ENCODE peak calls at places on chromosomes 16 and 17, in ten cellular contexts. One of them, this sample, is unnamed.

GRCh38 chr17:62058611-62059010 is 6.5 kb downstream of the MED13 start:
- DNase-seq in astrocyte: no peak
- DNase-seq in HT1080: no peak
- DNase-seq in nucleus accumbens: no peak
- DNase-seq in uterus: no peak
- DNase-seq in GM19239: no peak
- DNase-seq in Caco-2: no peak
- DNase-seq in NCI-H1694 treated with DMSO at 0.1 percent for 48 hours: no peak
- DNase-seq in foreskin melanocyte: no peak
- DNase-seq in T-helper 9 cell: no peak
- DNase-seq in this sample: no peak

GRCh38 chr17:14925498-14925897 is 339.6 kb downstream of the PMP22 start:
- DNase-seq in astrocyte: no peak
- DNase-seq in HT1080: no peak
- DNase-seq in nucleus accumbens: no peak
- DNase-seq in uterus: no peak
- DNase-seq in GM19239: no peak
- DNase-seq in Caco-2: no peak
- DNase-seq in NCI-H1694 treated with DMSO at 0.1 percent for 48 hours: no peak
- DNase-seq in foreskin melanocyte: no peak
- DNase-seq in T-helper 9 cell: no peak
- DNase-seq in this sample: no peak

GRCh38 chr16:66905633-66906539 is 12.8 kb downstream of the CDH16 start:
- DNase-seq in astrocyte: no peak
- DNase-seq in HT1080: no peak
- DNase-seq in nucleus accumbens: no peak
- DNase-seq in uterus: no peak
- DNase-seq in GM19239: no peak
- DNase-seq in Caco-2: peak
- DNase-seq in NCI-H1694 treated with DMSO at 0.1 percent for 48 hours: no peak
- DNase-seq in foreskin melanocyte: no peak
- DNase-seq in T-helper 9 cell: no peak
- DNase-seq in this sample: no peak

GRCh38 chr17:80441133-80441578 is 26.2 kb downstream of the ENDOV start:
- DNase-seq in astrocyte: peak
- DNase-seq in HT1080: peak
- DNase-seq in nucleus accumbens: no peak
- DNase-seq in uterus: no peak
- DNase-seq in GM19239: peak
- DNase-seq in Caco-2: peak
- DNase-seq in NCI-H1694 treated with DMSO at 0.1 percent for 48 hours: peak
- DNase-seq in foreskin melanocyte: peak
- DNase-seq in T-helper 9 cell: peak
- DNase-seq in this sample: no peak

GRCh38 chr16:68179196-68179795 is 56.6 kb downstream of the ESRP2 start:
- DNase-seq in astrocyte: peak
- DNase-seq in HT1080: no peak
- DNase-seq in nucleus accumbens: no peak
- DNase-seq in uterus: no peak
- DNase-seq in GM19239: no peak
- DNase-seq in Caco-2: no peak
- DNase-seq in NCI-H1694 treated with DMSO at 0.1 percent for 48 hours: no peak
- DNase-seq in foreskin melanocyte: no peak
- DNase-seq in T-helper 9 cell: no peak
- DNase-seq in this sample: no peak

GRCh38 chr16:49776085-49776501 is 79.8 kb downstream of the ZNF423 start:
- DNase-seq in astrocyte: no peak
- DNase-seq in HT1080: no peak
- DNase-seq in nucleus accumbens: no peak
- DNase-seq in uterus: no peak
- DNase-seq in GM19239: no peak
- DNase-seq in Caco-2: no peak
- DNase-seq in NCI-H1694 treated with DMSO at 0.1 percent for 48 hours: no peak
- DNase-seq in foreskin melanocyte: no peak
- DNase-seq in T-helper 9 cell: no peak
- DNase-seq in this sample: no peak

GRCh38 chr16:17134586-17134985 is 336.2 kb downstream of the XYLT1 start:
- DNase-seq in astrocyte: no peak
- DNase-seq in HT1080: no peak
- DNase-seq in nucleus accumbens: no peak
- DNase-seq in uterus: no peak
- DNase-seq in GM19239: peak
- DNase-seq in Caco-2: no peak
- DNase-seq in NCI-H1694 treated with DMSO at 0.1 percent for 48 hours: no peak
- DNase-seq in foreskin melanocyte: no peak
- DNase-seq in T-helper 9 cell: no peak
- DNase-seq in this sample: no peak

GRCh38 chr17:56593073-56593740 is at the start of gene NOG:
- DNase-seq in astrocyte: peak
- DNase-seq in HT1080: no peak
- DNase-seq in nucleus accumbens: peak
- DNase-seq in uterus: no peak
- DNase-seq in GM19239: peak
- DNase-seq in Caco-2: no peak
- DNase-seq in NCI-H1694 treated with DMSO at 0.1 percent for 48 hours: peak
- DNase-seq in foreskin melanocyte: no peak
- DNase-seq in T-helper 9 cell: no peak
- DNase-seq in this sample: peak

GRCh38 chr16:6576646-6577045 is 756.0 kb upstream of the RBFOX1 start:
- DNase-seq in astrocyte: no peak
- DNase-seq in HT1080: no peak
- DNase-seq in nucleus accumbens: no peak
- DNase-seq in uterus: no peak
- DNase-seq in GM19239: no peak
- DNase-seq in Caco-2: no peak
- DNase-seq in NCI-H1694 treated with DMSO at 0.1 percent for 48 hours: no peak
- DNase-seq in foreskin melanocyte: no peak
- DNase-seq in T-helper 9 cell: no peak
- DNase-seq in this sample: no peak

GRCh38 chr17:68595496-68595895 is 5.7 kb downstream of the FAM20A start:
- DNase-seq in astrocyte: no peak
- DNase-seq in HT1080: peak
- DNase-seq in nucleus accumbens: no peak
- DNase-seq in uterus: peak
- DNase-seq in GM19239: no peak
- DNase-seq in Caco-2: no peak
- DNase-seq in NCI-H1694 treated with DMSO at 0.1 percent for 48 hours: no peak
- DNase-seq in foreskin melanocyte: no peak
- DNase-seq in T-helper 9 cell: no peak
- DNase-seq in this sample: peak

GRCh38 chr17:36593651-36594316 is 2.1 kb downstream of the DHRS11 start:
- DNase-seq in astrocyte: no peak
- DNase-seq in HT1080: no peak
- DNase-seq in nucleus accumbens: no peak
- DNase-seq in uterus: no peak
- DNase-seq in GM19239: no peak
- DNase-seq in Caco-2: no peak
- DNase-seq in NCI-H1694 treated with DMSO at 0.1 percent for 48 hours: no peak
- DNase-seq in foreskin melanocyte: no peak
- DNase-seq in T-helper 9 cell: no peak
- DNase-seq in this sample: no peak

GRCh38 chr17:76039121-76039520 is 12.0 kb upstream of the EVPL start:
- DNase-seq in astrocyte: peak
- DNase-seq in HT1080: no peak
- DNase-seq in nucleus accumbens: no peak
- DNase-seq in uterus: peak
- DNase-seq in GM19239: no peak
- DNase-seq in Caco-2: no peak
- DNase-seq in NCI-H1694 treated with DMSO at 0.1 percent for 48 hours: no peak
- DNase-seq in foreskin melanocyte: no peak
- DNase-seq in T-helper 9 cell: no peak
- DNase-seq in this sample: no peak

GRCh38 chr16:67257486-67258159 is 8.8 kb downstream of the SLC9A5 start:
- DNase-seq in astrocyte: no peak
- DNase-seq in HT1080: no peak
- DNase-seq in nucleus accumbens: no peak
- DNase-seq in uterus: no peak
- DNase-seq in GM19239: no peak
- DNase-seq in Caco-2: no peak
- DNase-seq in NCI-H1694 treated with DMSO at 0.1 percent for 48 hours: no peak
- DNase-seq in foreskin melanocyte: no peak
- DNase-seq in T-helper 9 cell: no peak
- DNase-seq in this sample: no peak

GRCh38 chr16:49503242-49504022 is 129.8 kb downstream of the C16orf78 start:
- DNase-seq in astrocyte: no peak
- DNase-seq in HT1080: no peak
- DNase-seq in nucleus accumbens: no peak
- DNase-seq in uterus: no peak
- DNase-seq in GM19239: peak
- DNase-seq in Caco-2: peak
- DNase-seq in NCI-H1694 treated with DMSO at 0.1 percent for 48 hours: no peak
- DNase-seq in foreskin melanocyte: no peak
- DNase-seq in T-helper 9 cell: no peak
- DNase-seq in this sample: no peak

GRCh38 chr17:82059272-82060000 is 6.2 kb downstream of the DUS1L start:
- DNase-seq in astrocyte: no peak
- DNase-seq in HT1080: no peak
- DNase-seq in nucleus accumbens: no peak
- DNase-seq in uterus: no peak
- DNase-seq in GM19239: no peak
- DNase-seq in Caco-2: no peak
- DNase-seq in NCI-H1694 treated with DMSO at 0.1 percent for 48 hours: no peak
- DNase-seq in foreskin melanocyte: no peak
- DNase-seq in T-helper 9 cell: no peak
- DNase-seq in this sample: no peak

GRCh38 chr17:27499451-27500265 is 43.4 kb downstream of the KSR1 start:
- DNase-seq in astrocyte: no peak
- DNase-seq in HT1080: no peak
- DNase-seq in nucleus accumbens: no peak
- DNase-seq in uterus: no peak
- DNase-seq in GM19239: no peak
- DNase-seq in Caco-2: no peak
- DNase-seq in NCI-H1694 treated with DMSO at 0.1 percent for 48 hours: no peak
- DNase-seq in foreskin melanocyte: no peak
- DNase-seq in T-helper 9 cell: no peak
- DNase-seq in this sample: no peak

GRCh38 chr16:86783626-86784266 is 205.4 kb downstream of the FOXL1 start:
- DNase-seq in astrocyte: peak
- DNase-seq in HT1080: peak
- DNase-seq in nucleus accumbens: no peak
- DNase-seq in uterus: no peak
- DNase-seq in GM19239: no peak
- DNase-seq in Caco-2: no peak
- DNase-seq in NCI-H1694 treated with DMSO at 0.1 percent for 48 hours: no peak
- DNase-seq in foreskin melanocyte: no peak
- DNase-seq in T-helper 9 cell: no peak
- DNase-seq in this sample: no peak

GRCh38 chr17:44842748-44843147 is 4.9 kb upstream of the HIGD1B start:
- DNase-seq in astrocyte: no peak
- DNase-seq in HT1080: no peak
- DNase-seq in nucleus accumbens: no peak
- DNase-seq in uterus: no peak
- DNase-seq in GM19239: no peak
- DNase-seq in Caco-2: no peak
- DNase-seq in NCI-H1694 treated with DMSO at 0.1 percent for 48 hours: no peak
- DNase-seq in foreskin melanocyte: no peak
- DNase-seq in T-helper 9 cell: no peak
- DNase-seq in this sample: no peak

GRCh38 chr16:65619606-65620005 is 497.7 kb upstream of the CDH11 start:
- DNase-seq in astrocyte: no peak
- DNase-seq in HT1080: no peak
- DNase-seq in nucleus accumbens: no peak
- DNase-seq in uterus: no peak
- DNase-seq in GM19239: no peak
- DNase-seq in Caco-2: no peak
- DNase-seq in NCI-H1694 treated with DMSO at 0.1 percent for 48 hours: no peak
- DNase-seq in foreskin melanocyte: no peak
- DNase-seq in T-helper 9 cell: no peak
- DNase-seq in this sample: no peak

GRCh38 chr16:88541831-88542230 is 28.4 kb upstream of the ZC3H18 start:
- DNase-seq in astrocyte: no peak
- DNase-seq in HT1080: no peak
- DNase-seq in nucleus accumbens: no peak
- DNase-seq in uterus: no peak
- DNase-seq in GM19239: no peak
- DNase-seq in Caco-2: no peak
- DNase-seq in NCI-H1694 treated with DMSO at 0.1 percent for 48 hours: no peak
- DNase-seq in foreskin melanocyte: no peak
- DNase-seq in T-helper 9 cell: no peak
- DNase-seq in this sample: no peak

GRCh38 chr16:85699628-85700027 is 10.9 kb upstream of the GINS2 start:
- DNase-seq in astrocyte: peak
- DNase-seq in HT1080: peak
- DNase-seq in nucleus accumbens: peak
- DNase-seq in uterus: no peak
- DNase-seq in GM19239: no peak
- DNase-seq in Caco-2: no peak
- DNase-seq in NCI-H1694 treated with DMSO at 0.1 percent for 48 hours: peak
- DNase-seq in foreskin melanocyte: no peak
- DNase-seq in T-helper 9 cell: no peak
- DNase-seq in this sample: no peak